ENCODE peak calls at places on chromosomes 6 and 20, in four cellular contexts. E is CD8-positive, alpha-beta T cell; A is prostate gland; M is left ventricle myocardium inferior. D is an unnamed sample.

GRCh38 chr20:36848078-36848660 is 27.8 kb upstream of the TLDC2 start:
- DNase-seq in E (no peak), A (no peak), M (peak), D (no peak)

GRCh38 chr20:2585811-2586210 is 49.4 kb downstream of the TMC2 start:
- DNase-seq in E (no peak), A (no peak), M (no peak), D (no peak)

GRCh38 chr20:57400821-57401564 is 9.8 kb downstream of the RBM38 start:
- DNase-seq in E (no peak), A (no peak), M (no peak), D (no peak)

GRCh38 chr6:33888183-33888582 is 84.4 kb upstream of the MLN start:
- DNase-seq in E (no peak), A (no peak), M (no peak), D (no peak)

GRCh38 chr6:67640462-67640861 is 994.6 kb upstream of the ADGRB3 start:
- DNase-seq in E (no peak), A (no peak), M (no peak), D (no peak)

GRCh38 chr20:53582574-53583351 is 10.9 kb downstream of the ZNF217 start:
- DNase-seq in E (no peak), A (no peak), M (no peak), D (no peak)

GRCh38 chr6:24126586-24127192 is 674 bp downstream of the NRSN1 start:
- DNase-seq in E (no peak), A (peak), M (no peak), D (no peak)

GRCh38 chr6:131858765-131859490 is 51.1 kb downstream of the ENPP1 start:
- DNase-seq in E (no peak), A (no peak), M (no peak), D (no peak)

GRCh38 chr20:48777005-48777404 is 50.8 kb downstream of the PREX1 start:
- DNase-seq in E (no peak), A (no peak), M (no peak), D (no peak)

GRCh38 chr6:16684896-16685554 is 76.2 kb downstream of the ATXN1 start:
- DNase-seq in E (peak), A (no peak), M (no peak), D (no peak)

GRCh38 chr6:36692220-36692619 is 5.4 kb upstream of the RAB44 start:
- DNase-seq in E (no peak), A (no peak), M (no peak), D (peak)

GRCh38 chr6:129936329-129937165 is 75.4 kb upstream of the TMEM244 start:
- DNase-seq in E (peak), A (no peak), M (no peak), D (no peak)

GRCh38 chr6:152112503-152113261 is 305.2 kb downstream of the ESR1 start:
- DNase-seq in E (no peak), A (no peak), M (peak), D (peak)

GRCh38 chr6:39411465-39411864 is 89.0 kb upstream of the KCNK16 start:
- DNase-seq in E (no peak), A (no peak), M (no peak), D (no peak)

GRCh38 chr6:112268628-112269027 is 14.3 kb upstream of the LAMA4 start:
- DNase-seq in E (no peak), A (no peak), M (no peak), D (no peak)

GRCh38 chr6:36052092-36052491 is 24.5 kb downstream of the MAPK14 start:
- DNase-seq in E (no peak), A (peak), M (no peak), D (no peak)

GRCh38 chr6:128284128-128284527 is 236.3 kb downstream of the PTPRK start:
- DNase-seq in E (no peak), A (no peak), M (no peak), D (no peak)

GRCh38 chr20:775679-776135 is 7.4 kb upstream of the SLC52A3 start:
- DNase-seq in E (no peak), A (peak), M (no peak), D (no peak)

GRCh38 chr20:37384683-37385174 is 38.8 kb downstream of the SRC start:
- DNase-seq in E (peak), A (no peak), M (peak), D (peak)

GRCh38 chr20:24951536-24952047 is 2.5 kb downstream of the CST7 start:
- DNase-seq in E (no peak), A (no peak), M (no peak), D (peak)

GRCh38 chr6:44304282-44305199 is 8.6 kb downstream of the AARS2 start:
- DNase-seq in E (peak), A (no peak), M (peak), D (no peak)

GRCh38 chr6:7664003-7664402 is 61.9 kb upstream of the BMP6 start:
- DNase-seq in E (no peak), A (no peak), M (no peak), D (no peak)

GRCh38 chr6:110822248-110822647 is 7.0 kb upstream of the CDK19 start:
- DNase-seq in E (no peak), A (no peak), M (no peak), D (no peak)

GRCh38 chr6:36633915-36634314 is 39.8 kb downstream of the SRSF3 start:
- DNase-seq in E (no peak), A (peak), M (peak), D (peak)

GRCh38 chr6:98836962-98837944 is 2.9 kb downstream of the POU3F2 start:
- DNase-seq in E (no peak), A (no peak), M (no peak), D (no peak)

GRCh38 chr6:116840091-116840490 is 11.2 kb upstream of the GPRC6A start:
- DNase-seq in E (no peak), A (no peak), M (no peak), D (no peak)

GRCh38 chr20:15476781-15477180 is 1096.5 kb downstream of the KIF16B start:
- DNase-seq in E (no peak), A (no peak), M (no peak), D (no peak)

GRCh38 chr6:106253194-106253593 is 72.4 kb downstream of the ATG5 start:
- DNase-seq in E (no peak), A (no peak), M (no peak), D (no peak)

GRCh38 chr6:131419698-131420097 is 153.3 kb upstream of the ARG1 start:
- DNase-seq in E (no peak), A (no peak), M (no peak), D (no peak)

GRCh38 chr20:51985013-51985415 is 182.7 kb upstream of the SALL4 start:
- DNase-seq in E (no peak), A (no peak), M (no peak), D (no peak)

GRCh38 chr6:46056906-46057529 is 41.4 kb upstream of the CLIC5 start:
- DNase-seq in E (no peak), A (no peak), M (no peak), D (no peak)

GRCh38 chr20:44054118-44054517 is 132.9 kb downstream of the JPH2 start:
- DNase-seq in E (no peak), A (no peak), M (no peak), D (peak)

GRCh38 chr6:25449774-25450173 is 170.6 kb downstream of the CARMIL1 start:
- DNase-seq in E (no peak), A (no peak), M (no peak), D (no peak)

GRCh38 chr6:153849072-153849759 is 189.8 kb upstream of the OPRM1 start:
- DNase-seq in E (no peak), A (no peak), M (no peak), D (no peak)

GRCh38 chr6:38876470-38876869 is 161.4 kb downstream of the DNAH8 start:
- DNase-seq in E (peak), A (no peak), M (no peak), D (no peak)

DNA sequence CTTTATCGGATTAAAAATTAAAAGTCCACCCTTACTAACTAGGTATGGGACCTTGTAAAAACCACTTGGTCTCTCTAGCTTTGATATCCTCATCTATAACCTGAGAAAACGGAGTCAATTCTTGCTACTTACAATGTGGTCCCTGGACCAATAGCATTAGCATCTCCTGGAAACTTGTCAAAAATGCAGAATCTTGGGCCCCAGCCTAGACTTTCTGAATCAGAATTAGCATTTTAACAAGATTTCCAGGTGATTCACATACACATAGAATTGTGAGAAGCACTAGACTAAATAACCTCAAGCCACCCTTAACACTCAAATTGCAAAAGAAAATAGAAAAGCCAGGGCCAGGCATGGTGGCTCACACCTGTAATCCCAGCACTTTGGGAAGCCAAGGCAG is 96.6 kb downstream of the RNGTT start:
- DNase-seq in E (no peak), A (no peak), M (no peak), D (no peak)
- H3K27ac ChIP-seq in E (no peak), A (no peak), M (no peak), D (no peak)

DNA sequence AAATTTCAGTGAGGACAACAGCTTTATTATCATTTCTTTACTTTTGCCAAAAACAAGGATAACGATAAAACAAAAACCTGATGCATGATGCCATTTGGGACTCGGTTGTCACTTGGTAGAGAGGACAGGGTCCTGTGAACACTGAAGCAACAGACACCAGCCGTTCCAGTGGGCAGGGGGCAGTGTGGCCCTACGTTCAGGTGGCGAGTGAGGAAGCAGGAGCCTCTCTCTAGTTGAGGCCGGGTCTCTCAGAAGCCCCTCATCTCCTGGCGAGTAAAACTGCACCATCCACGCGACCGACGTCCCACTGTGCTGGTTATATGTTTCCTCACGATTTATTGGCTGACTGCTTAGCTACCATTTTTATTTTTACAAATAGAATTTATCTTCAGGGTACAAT is 231.6 kb downstream of the THBS2 start:
- DNase-seq in E (no peak), A (no peak), M (no peak), D (peak)
- TF ChIP-seq CTCF in E (no peak), A (no peak), M (no peak), D (no peak)

GRCh38 chr20:49979030-49979832 is 3.5 kb upstream of the SNAI1 start:
- DNase-seq in E (peak), A (no peak), M (no peak), D (peak)

GRCh38 chr20:49978685-49979029 is 4.1 kb upstream of the SNAI1 start:
- DNase-seq in E (no peak), A (no peak), M (no peak), D (no peak)

GRCh38 chr20:49981218-49982071 is 1.3 kb upstream of the SNAI1 start:
- DNase-seq in E (no peak), A (no peak), M (no peak), D (no peak)

GRCh38 chr20:49982072-49982345 is 771 bp upstream of the SNAI1 start:
- DNase-seq in E (no peak), A (no peak), M (no peak), D (no peak)

DNA sequence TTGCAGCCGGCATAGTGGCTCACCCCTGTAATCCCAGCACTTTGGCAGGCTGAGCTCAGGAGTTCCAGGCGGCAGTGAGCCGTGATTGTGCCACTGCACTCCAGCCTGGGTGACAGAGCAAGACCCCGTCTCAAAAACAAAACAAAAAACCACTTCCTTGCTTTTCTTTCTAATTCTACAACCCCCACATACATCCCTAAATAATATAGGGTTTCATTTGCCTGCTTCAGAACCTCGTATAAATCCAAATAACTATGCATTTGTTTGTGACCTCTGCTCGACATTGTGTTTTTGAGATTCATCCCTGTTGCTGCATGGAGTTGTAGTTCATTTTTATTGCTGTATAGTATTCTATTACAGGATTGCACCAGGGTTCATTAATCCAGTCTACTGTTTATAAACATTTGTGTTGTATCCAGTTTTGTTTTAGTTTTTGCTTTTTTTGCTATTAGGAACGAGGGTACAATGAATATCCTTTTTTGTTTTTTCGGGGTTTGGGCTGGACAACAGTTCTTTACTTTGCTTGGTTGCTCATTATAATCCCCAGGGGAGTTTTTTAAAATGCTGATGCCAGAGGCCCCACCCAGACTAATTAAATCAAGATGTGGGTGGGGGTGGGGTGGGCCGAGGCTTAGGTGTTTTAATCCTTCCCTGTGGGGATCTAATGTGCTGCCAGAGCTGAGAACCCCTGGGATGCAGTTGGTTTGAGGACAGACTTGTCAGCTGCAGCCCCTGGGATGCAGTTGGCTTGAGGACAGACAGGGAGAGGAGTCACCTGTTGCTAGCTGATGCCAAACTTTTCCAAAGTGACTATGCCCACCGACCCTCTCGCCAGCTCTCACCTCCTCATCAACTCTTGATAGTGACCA is 2.4 kb upstream of the SNAI1 start:
- DNase-seq in E (no peak), A (no peak), M (no peak), D (no peak)
- H3K27ac ChIP-seq in E (no peak), A (no peak), M (no peak), D (no peak)

DNA sequence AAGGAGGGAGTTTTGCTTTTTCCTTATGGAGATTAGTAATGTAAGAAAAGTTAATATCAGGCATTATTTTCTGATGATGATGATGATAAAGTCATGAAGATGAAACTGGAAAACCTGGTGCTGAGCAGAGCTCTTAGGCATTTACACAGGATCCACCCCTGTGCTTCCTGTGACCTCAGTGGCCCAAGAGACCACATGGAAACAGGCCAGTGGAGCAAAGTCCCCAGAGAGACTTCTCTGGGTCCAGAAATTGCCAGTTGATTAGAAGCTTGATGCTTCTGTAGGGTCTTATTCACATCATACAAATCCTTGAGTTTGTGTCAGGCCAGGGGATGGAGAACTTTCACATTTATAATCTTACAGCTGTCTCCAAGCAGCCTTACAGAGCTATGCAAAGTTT is 46.1 kb downstream of the SLC13A3 start:
- DNase-seq in E (no peak), A (no peak), M (no peak), D (no peak)
- TF ChIP-seq CTCF in E (no peak), A (no peak), M (no peak), D (no peak)

D was measured in upper lobe of right lung.